ENCODE peak calls at places on chromosome 14, in eight cellular contexts. C is neural progenitor cell, F is GM23338, N is hepatocyte, X is PC-3, E is HCT116, M is GM23248, Q is OCI-LY7. A is an unnamed sample. For H3K4me1, the result is how much of the 10 kb centered on the place peaks cover.

GRCh38 chr14:26389646-26390508 is 208.0 kb downstream of the NOVA1 start:
- DNase-seq in N (peak), M (peak), C (no peak), X (peak), Q (no peak), F (no peak), E (no peak), A (no peak)

GRCh38 chr14:22391908-22392307 is 197.1 kb downstream of the DAD1 start:
- DNase-seq in F (peak), C (peak), N (peak), X (peak), Q (peak), E (peak), M (peak), A (peak)

GRCh38 chr14:75399819-75400678 is 27.8 kb upstream of the JDP2 start:
- DNase-seq in C (no peak), N (peak), E (no peak), Q (no peak), F (no peak), M (peak), X (peak), A (no peak)

GRCh38 chr14:92373336-92373735 is 50.4 kb downstream of the SLC24A4 start:
- DNase-seq in E (no peak), Q (no peak), C (no peak), F (no peak), X (no peak), N (no peak), M (peak), A (no peak)

GRCh38 chr14:80425686-80426085 is 214.4 kb upstream of the DIO2 start:
- DNase-seq in M (peak), C (no peak), X (peak), Q (no peak), N (peak), F (no peak), E (peak), A (no peak)

GRCh38 chr14:31970744-31971143 is 106.4 kb upstream of the ARHGAP5 start:
- DNase-seq in Q (no peak), C (no peak), X (no peak), N (no peak), E (no peak), F (no peak), M (no peak), A (no peak)

GRCh38 chr14:94291159-94291905 is 1.7 kb downstream of the SERPINA10 start:
- DNase-seq in N (no peak), X (no peak), M (no peak), F (no peak), C (no peak), E (no peak), Q (no peak), A (no peak)

GRCh38 chr14:44107156-44107555 is 399.9 kb downstream of the FSCB start:
- DNase-seq in X (no peak), C (no peak), E (no peak), Q (no peak), M (no peak), N (no peak), F (no peak), A (no peak)

GRCh38 chr14:29663281-29663801 is 264.3 kb downstream of the PRKD1 start:
- DNase-seq in M (no peak), C (no peak), E (no peak), Q (no peak), N (no peak), F (peak), X (no peak), A (no peak)

GRCh38 chr14:37946819-37947218 is 260.9 kb upstream of the SSTR1 start:
- DNase-seq in E (no peak), X (no peak), N (no peak), F (no peak), M (no peak), Q (no peak), C (no peak), A (no peak)

GRCh38 chr14:23434488-23435219 is 806 bp downstream of the MYH7 start:
- DNase-seq in X (no peak), C (no peak), N (no peak), M (no peak), F (no peak), E (no peak), Q (no peak), A (no peak)

GRCh38 chr14:100330396-100330931 is 7.3 kb downstream of the SLC25A47 start:
- DNase-seq in X (no peak), N (no peak), C (no peak), E (no peak), Q (no peak), F (no peak), M (no peak), A (no peak)
- TF ChIP-seq EZH2phosphoT487 in X (no peak), N (no peak), C (no peak), E (no peak), Q (no peak), F (no peak), M (no peak), A (no peak)

DNA sequence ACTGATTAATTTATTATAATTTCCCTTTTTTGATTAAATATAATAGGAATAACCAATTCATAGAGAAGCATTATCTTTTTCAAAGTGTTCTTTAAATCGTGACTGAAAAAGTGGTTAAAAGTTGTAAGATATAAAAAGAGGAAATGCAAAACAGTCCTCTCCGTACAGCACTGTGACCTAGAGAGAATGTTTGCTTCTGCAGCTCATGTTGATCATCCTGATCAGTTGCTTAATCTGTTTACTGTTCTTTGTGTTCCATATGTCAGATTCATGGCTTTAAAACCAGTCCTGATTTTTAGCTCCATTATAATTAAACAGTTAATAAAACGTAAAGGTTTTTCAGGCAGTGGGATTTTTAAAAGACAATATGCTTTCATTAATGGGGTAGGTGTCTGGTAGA is 4.7 kb downstream of the TTC8 start:
- DNase-seq in N (no peak), F (no peak), Q (no peak), M (no peak), X (no peak), C (no peak), E (no peak), A (no peak)
- H3K4me2 ChIP-seq in N (peak), F (no peak), Q (no peak), M (no peak), X (no peak), C (no peak), E (no peak), A (no peak)

GRCh38 chr14:105201928-105202513 is 20.9 kb upstream of the NUDT14 start:
- DNase-seq in N (no peak), E (no peak), F (no peak), X (no peak), C (peak), Q (no peak), M (no peak), A (no peak)

GRCh38 chr14:105199093-105199492 is 18.0 kb upstream of the NUDT14 start:
- DNase-seq in N (no peak), M (no peak), Q (no peak), F (no peak), C (no peak), X (no peak), E (no peak), A (no peak)

GRCh38 chr14:105201156-105201927 is 20.2 kb upstream of the NUDT14 start:
- DNase-seq in Q (no peak), F (peak), N (no peak), X (no peak), C (peak), E (no peak), M (no peak), A (no peak)

GRCh38 chr14:105200074-105200473 is 19.0 kb upstream of the NUDT14 start:
- DNase-seq in E (no peak), F (no peak), M (no peak), X (no peak), Q (peak), C (no peak), N (no peak), A (no peak)

GRCh38 chr14:105200641-105201040 is 19.5 kb upstream of the NUDT14 start:
- DNase-seq in X (no peak), N (no peak), E (no peak), F (no peak), M (no peak), Q (no peak), C (no peak), A (no peak)
- H3K4me1 ChIP-seq in X (under half), N (under half), E (under half), F (under half), M (under half), Q (under half), C (under half), A (under half)

DNA sequence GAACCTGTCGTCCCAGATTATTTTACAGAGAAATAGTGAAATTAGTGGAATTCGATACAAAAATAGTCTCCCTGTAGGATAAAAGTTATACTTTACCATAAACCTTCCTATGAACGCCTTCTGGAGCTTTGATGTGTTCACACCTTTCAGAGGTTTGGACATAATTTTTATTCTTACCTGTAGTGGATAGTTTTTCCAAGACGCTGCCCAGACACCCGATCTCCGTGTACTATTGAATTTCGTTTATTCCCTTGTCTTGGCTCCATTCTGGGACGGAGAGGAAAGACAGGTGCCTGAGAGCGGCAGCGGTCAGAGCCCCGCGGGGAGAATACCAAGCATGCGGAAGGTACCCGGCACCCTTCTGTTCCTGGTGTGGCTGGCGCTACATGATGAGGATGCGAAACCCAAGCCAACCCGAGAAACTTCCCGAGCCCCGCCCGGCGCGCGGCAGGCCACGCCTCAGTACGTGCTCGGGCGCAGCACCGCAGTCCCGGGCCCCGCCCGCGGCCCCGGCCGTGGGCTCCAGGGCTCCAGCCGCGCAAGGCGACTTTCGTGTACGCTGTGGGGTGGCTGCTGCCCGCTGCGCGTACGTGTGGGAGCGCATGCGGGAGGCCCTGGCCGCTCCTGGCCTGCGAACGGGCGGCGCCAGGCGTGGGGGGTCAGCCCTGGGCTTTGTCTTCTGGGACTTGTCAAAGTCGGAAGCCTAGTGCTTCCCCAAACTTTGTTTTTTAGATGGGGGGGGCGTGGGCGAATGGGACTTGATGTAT is 11.3 kb upstream of the SNAPC1 start:
- DNase-seq in M (peak), C (no peak), Q (peak), N (peak), X (peak), F (peak), E (peak), A (peak)
- TF ChIP-seq EZH2phosphoT487 in M (no peak), C (no peak), Q (no peak), N (no peak), X (no peak), F (no peak), E (no peak), A (no peak)

DNA sequence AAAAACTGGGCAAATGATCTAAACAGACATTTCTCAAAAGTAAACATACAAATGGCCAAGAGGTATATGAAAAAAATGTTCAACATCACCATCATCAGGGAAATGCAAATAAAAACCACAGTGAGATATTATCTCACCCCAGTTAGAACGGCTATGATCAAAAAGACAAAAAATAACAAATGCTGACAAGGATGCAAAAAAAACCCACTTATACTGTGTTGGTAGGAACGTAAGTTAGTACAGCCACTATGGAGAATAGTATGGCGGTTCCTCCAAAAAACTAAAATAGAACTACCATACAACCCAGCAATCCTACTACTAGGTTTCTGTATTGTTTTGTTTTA is 470.2 kb downstream of the RGS6 start:
- DNase-seq in E (no peak), M (no peak), C (no peak), X (no peak), Q (no peak), N (no peak), F (no peak), A (no peak)
- H3K4me2 ChIP-seq in E (no peak), M (no peak), C (no peak), X (no peak), Q (no peak), N (no peak), F (no peak), A (no peak)

DNA sequence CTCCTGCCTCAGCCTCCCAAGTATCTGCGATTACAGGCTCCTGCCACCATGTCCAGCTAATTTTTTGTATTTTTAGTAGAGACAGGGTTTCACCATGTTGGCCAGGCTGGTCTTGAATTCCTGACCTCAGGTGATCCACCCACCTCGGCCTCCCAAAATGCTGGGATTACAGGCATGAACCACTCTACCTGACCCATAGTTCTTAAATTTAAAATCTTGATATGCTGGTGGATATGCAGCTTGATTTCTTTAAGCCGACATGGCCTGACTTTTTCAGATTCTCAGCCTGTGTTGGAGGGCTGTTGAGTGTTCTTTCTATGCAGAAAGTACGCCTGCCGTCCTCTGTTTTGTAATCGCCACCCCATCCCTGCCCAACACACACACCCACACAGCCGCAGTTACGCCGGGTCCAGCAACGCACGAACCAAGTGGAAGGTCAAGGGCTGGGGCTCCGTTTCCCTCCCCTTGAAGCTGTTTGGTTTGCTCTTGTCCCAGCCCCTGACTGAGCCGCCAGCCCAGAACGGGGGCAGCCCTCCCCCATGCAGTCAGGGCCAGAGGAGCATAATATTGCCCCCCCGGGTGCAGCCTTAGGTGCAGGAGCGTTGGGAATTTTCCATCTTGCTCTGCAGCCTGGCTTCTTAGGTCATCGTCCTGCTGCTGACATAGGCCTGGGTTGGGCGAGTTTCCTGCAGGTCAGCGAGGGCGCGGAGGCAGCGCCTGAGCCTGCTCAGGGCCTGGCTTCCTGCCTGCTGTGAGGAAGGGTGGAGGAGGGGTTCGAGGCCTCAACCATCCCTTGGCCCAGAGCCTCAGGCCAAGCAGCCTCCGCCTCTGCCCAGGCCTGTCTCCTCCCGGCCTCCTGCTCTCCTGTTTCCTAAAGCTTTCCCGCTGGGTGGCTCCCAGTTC is 44.2 kb downstream of the PSMA6 start:
- DNase-seq in E (no peak), Q (no peak), N (peak), M (no peak), F (peak), X (peak), C (peak), A (no peak)
- H3K4me1 ChIP-seq in E (half or more), Q (under half), N (half or more), M (under half), F (under half), X (half or more), C (under half), A (under half)

GRCh38 chr14:21044106-21044618 is 2.0 kb downstream of the RNASE7 start:
- DNase-seq in C (no peak), N (no peak), F (no peak), X (no peak), E (no peak), Q (no peak), M (no peak), A (no peak)
- TF ChIP-seq EZH2phosphoT487 in C (no peak), N (no peak), F (no peak), X (no peak), E (no peak), Q (no peak), M (no peak), A (no peak)

GRCh38 chr14:65461730-65462129 is 49.2 kb downstream of the FUT8 start:
- DNase-seq in C (no peak), N (no peak), E (no peak), F (no peak), X (no peak), M (no peak), Q (peak), A (no peak)
- H3K4me2 ChIP-seq in C (peak), N (no peak), E (no peak), F (no peak), X (no peak), M (peak), Q (peak), A (no peak)